ENCODE peak calls at places on chromosomes 11 and 22, in six cellular contexts. W is choroid plexus epithelial cell, L is heart left ventricle, P is cardiac fibroblast, Q is adrenal gland, Z is left ventricle myocardium inferior. U is an unnamed sample.
A peak's percentile ranks its signal among the peaks of the same experiment; 100 is the strongest.

GRCh38 chr22:25645266-25645665 is 80.8 kb downstream of the GRK3 start:
- DNase-seq in W (peak; percentile 20), L (no peak), P (peak; percentile 33), Q (no peak), Z (no peak), U (no peak)

GRCh38 chr11:17611049-17611448 is 64.0 kb downstream of the OTOG start:
- DNase-seq in W (no peak), L (no peak), P (no peak), Q (no peak), Z (no peak), U (no peak)

GRCh38 chr11:20360650-20361049 is 2.9 kb upstream of the HTATIP2 start:
- DNase-seq in W (peak; percentile 71), L (no peak), P (peak; percentile 52), Q (no peak), Z (no peak), U (no peak)

GRCh38 chr22:39292561-39293074 is 26.8 kb downstream of the RPL3 start:
- DNase-seq in W (peak; percentile 97), L (peak; percentile 96), P (peak; percentile 93), Q (peak; percentile 90), Z (peak; percentile 92), U (peak; percentile 94)

GRCh38 chr11:112785104-112785503 is 176.1 kb upstream of the NCAM1 start:
- DNase-seq in W (no peak), L (peak; percentile 50), P (peak; percentile 59), Q (no peak), Z (no peak), U (no peak)

GRCh38 chr22:19038164-19038546 is 84.1 kb downstream of the DGCR2 start:
- DNase-seq in W (no peak), L (no peak), P (no peak), Q (no peak), Z (no peak), U (peak; percentile 37)

GRCh38 chr11:22069844-22070243 is 123.0 kb upstream of the ANO5 start:
- DNase-seq in W (no peak), L (no peak), P (no peak), Q (no peak), Z (no peak), U (no peak)

GRCh38 chr22:32880906-32881596 is 79.5 kb downstream of the TIMP3 start:
- DNase-seq in W (peak; percentile 90), L (peak; percentile 93), P (peak; percentile 46), Q (peak; percentile 89), Z (peak; percentile 89), U (no peak)

GRCh38 chr11:123474994-123475393 is 44.9 kb downstream of the GRAMD1B start:
- DNase-seq in W (peak; percentile 44), L (no peak), P (peak; percentile 31), Q (no peak), Z (no peak), U (no peak)

GRCh38 chr22:46149493-46149997 is 781 bp upstream of the PPARA start:
- DNase-seq in W (no peak), L (peak; percentile 76), P (no peak), Q (peak; percentile 62), Z (peak; percentile 70), U (no peak)

GRCh38 chr11:75269367-75269660 is 28.7 kb downstream of the TPBGL start:
- DNase-seq in W (no peak), L (peak; percentile 5), P (no peak), Q (no peak), Z (no peak), U (no peak)

GRCh38 chr22:43157874-43158546 is 6.7 kb downstream of the TSPO start:
- DNase-seq in W (no peak), L (no peak), P (no peak), Q (no peak), Z (no peak), U (no peak)

GRCh38 chr11:31711137-31711536 is 100.0 kb downstream of the PAX6 start:
- DNase-seq in W (no peak), L (no peak), P (no peak), Q (no peak), Z (no peak), U (no peak)

GRCh38 chr11:34502949-34503348 is 10.6 kb downstream of the ELF5 start:
- DNase-seq in W (no peak), L (no peak), P (no peak), Q (no peak), Z (no peak), U (no peak)
- TF ChIP-seq CTCF in W (peak; percentile 23), L (no peak), P (no peak), Q (no peak), Z (no peak), U (no peak)

GRCh38 chr11:102317099-102317767 is at the start of gene BIRC3:
- DNase-seq in W (peak; percentile 96), L (peak; percentile 88), P (peak; percentile 97), Q (peak; percentile 77), Z (peak; percentile 70), U (peak; percentile 96)
- TF ChIP-seq CTCF in W (peak; percentile 37), L (peak; percentile 38), P (peak; percentile 25), Q (peak; percentile 15), Z (peak; percentile 56), U (peak; percentile 8)

GRCh38 chr11:130003717-130004001 is 1.0 kb upstream of the PRDM10 start:
- DNase-seq in W (no peak), L (no peak), P (no peak), Q (no peak), Z (peak; percentile 45), U (no peak)
- TF ChIP-seq CTCF in W (no peak), L (peak; percentile 15), P (no peak), Q (no peak), Z (no peak), U (no peak)

GRCh38 chr22:16783930-16784354 is 41.3 kb downstream of the XKR3 start:
- DNase-seq in W (no peak), L (no peak), P (peak; percentile 3), Q (no peak), Z (no peak), U (no peak)
- TF ChIP-seq CTCF in W (peak; percentile 18), L (peak; percentile 9), P (peak; percentile 48), Q (no peak), Z (peak; percentile 27), U (peak; percentile 72)

U was measured in CD14-positive monocyte.